ENCODE peak calls at places on chromosome 6, in four cellular contexts. W, S, Z and C are unnamed samples.

GRCh38 chr6:3031857-3032256 is 32.2 kb downstream of the NQO2 start:
- DNase-seq in Z (no peak), W (no peak), S (no peak), C (no peak)

GRCh38 chr6:138476116-138476515 is 23.2 kb downstream of the NHSL1 start:
- DNase-seq in W (no peak), S (no peak), Z (no peak), C (no peak)

GRCh38 chr6:11912420-11912819 is 99.7 kb upstream of the HIVEP1 start:
- DNase-seq in Z (no peak), S (no peak), W (no peak), C (peak)

GRCh38 chr6:37516920-37517405 is 17.3 kb upstream of the CCDC167 start:
- DNase-seq in W (no peak), S (no peak), Z (no peak), C (no peak)

GRCh38 chr6:4008324-4009047 is 70.5 kb downstream of the FAM217A start:
- DNase-seq in S (no peak), Z (peak), W (no peak), C (peak)

GRCh38 chr6:167826230-167827061 is at the start of gene AFDN:
- DNase-seq in Z (no peak), S (peak), W (peak), C (peak)

GRCh38 chr6:169908403-169908933 is 157.0 kb downstream of the ERMARD start:
- DNase-seq in S (no peak), Z (no peak), W (no peak), C (no peak)

GRCh38 chr6:37988696-37989095 is 169.2 kb downstream of the ZFAND3 start:
- DNase-seq in S (no peak), W (no peak), Z (no peak), C (peak)

GRCh38 chr6:27213544-27214125 is 33.9 kb upstream of the PRSS16 start:
- DNase-seq in Z (no peak), W (no peak), S (peak), C (peak)

GRCh38 chr6:154352898-154353585 is 3.6 kb downstream of the IPCEF1 start:
- DNase-seq in W (no peak), Z (no peak), S (no peak), C (no peak)

GRCh38 chr6:169256061-169256460 is 2.4 kb upstream of the THBS2 start:
- DNase-seq in W (no peak), Z (no peak), S (no peak), C (no peak)

GRCh38 chr6:26065952-26066380 is 21.3 kb upstream of the HFE start:
- DNase-seq in S (no peak), Z (no peak), W (peak), C (peak)

GRCh38 chr6:47404436-47404835 is 73.2 kb upstream of the CD2AP start:
- DNase-seq in S (no peak), W (no peak), Z (no peak), C (no peak)

GRCh38 chr6:121216928-121217327 is 117.4 kb downstream of the TBC1D32 start:
- DNase-seq in S (no peak), W (no peak), Z (no peak), C (peak)

GRCh38 chr6:252775-253526 is 39.3 kb upstream of the DUSP22 start:
- DNase-seq in S (no peak), Z (no peak), W (no peak), C (peak)

GRCh38 chr6:169702640-169703246 is 817 bp downstream of the C6orf120 start:
- DNase-seq in W (peak), Z (no peak), S (peak), C (peak)

GRCh38 chr6:159727717-159728440 is 573 bp downstream of the WTAP start:
- DNase-seq in S (no peak), W (no peak), Z (no peak), C (peak)

GRCh38 chr6:26556263-26557070 is 18.3 kb downstream of the HMGN4 start:
- DNase-seq in Z (peak), W (no peak), S (peak), C (peak)

GRCh38 chr6:40328376-40328987 is 258.7 kb downstream of the LRFN2 start:
- DNase-seq in W (peak), Z (no peak), S (peak), C (peak)

GRCh38 chr6:36929607-36930006 is 24.9 kb upstream of the PI16 start:
- DNase-seq in Z (no peak), S (no peak), W (no peak), C (peak)

GRCh38 chr6:78243519-78243918 is 590.7 kb downstream of the MEI4 start:
- DNase-seq in S (no peak), Z (no peak), W (no peak), C (peak)

GRCh38 chr6:136983692-136984091 is 61.1 kb downstream of the IL20RA start:
- DNase-seq in S (no peak), W (no peak), Z (no peak), C (no peak)

GRCh38 chr6:170345662-170346061 is 39.1 kb downstream of the FAM120B start:
- DNase-seq in W (no peak), S (no peak), Z (no peak), C (no peak)

GRCh38 chr6:44704240-44705150 is 317.0 kb downstream of the CDC5L start:
- DNase-seq in S (no peak), Z (no peak), W (no peak), C (no peak)

GRCh38 chr6:26598267-26598666 is 1.5 kb downstream of the ABT1 start:
- DNase-seq in W (no peak), Z (no peak), S (no peak), C (no peak)

GRCh38 chr6:10014561-10014960 is 400.3 kb downstream of the TFAP2A start:
- DNase-seq in S (no peak), W (no peak), Z (no peak), C (peak)

GRCh38 chr6:33091957-33092356 is 16.2 kb downstream of the HLA-DPB1 start:
- DNase-seq in W (peak), S (peak), Z (no peak), C (peak)

GRCh38 chr6:155026366-155027045 is 31.4 kb downstream of the TIAM2 start:
- DNase-seq in S (no peak), Z (peak), W (no peak), C (peak)

GRCh38 chr6:498795-499231 is 107.3 kb downstream of the IRF4 start:
- DNase-seq in Z (no peak), W (no peak), S (no peak), C (no peak)

GRCh38 chr6:150025201-150025917 is at the start of gene RAET1L:
- DNase-seq in W (peak), Z (peak), S (no peak), C (peak)

GRCh38 chr6:958531-958930 is 265.6 kb upstream of the EXOC2 start:
- DNase-seq in Z (peak), W (no peak), S (no peak), C (peak)

GRCh38 chr6:110547266-110547964 is 71.0 kb upstream of the SLC22A16 start:
- DNase-seq in W (no peak), S (no peak), Z (no peak), C (peak)

GRCh38 chr6:87200469-87201174 is 45.3 kb downstream of the ZNF292 start:
- DNase-seq in W (no peak), Z (peak), S (no peak), C (peak)

GRCh38 chr6:134437376-134437775 is 119.5 kb upstream of the SGK1 start:
- DNase-seq in Z (no peak), W (peak), S (no peak), C (peak)